ENCODE peak calls at places on chromosomes 7 and 10, in four cellular contexts. R is body of pancreas, B is upper lobe of left lung, M is left lung. T is an unnamed sample. For H3K9me3, the result is how much of the 10 kb centered on the place peaks cover.

GRCh38 chr10:76086571-76087260 is 655.3 kb downstream of the LRMDA start:
- DNase-seq in R (peak), M (no peak), B (peak), T (peak)

GRCh38 chr7:92634924-92635519 is 44.8 kb upstream of the FAM133B start:
- DNase-seq in R (no peak), B (no peak), M (no peak), T (no peak)

GRCh38 chr10:73586583-73586984 is 4.6 kb downstream of the USP54 start:
- DNase-seq in M (no peak), B (no peak), R (peak), T (no peak)

GRCh38 chr10:79017882-79018550 is 50.8 kb upstream of the ZMIZ1 start:
- DNase-seq in M (no peak), R (no peak), B (peak), T (no peak)

GRCh38 chr7:131610007-131610406 is 53.6 kb upstream of the PODXL start:
- DNase-seq in R (no peak), M (no peak), B (no peak), T (no peak)

GRCh38 chr7:132298782-132299181 is 277.5 kb downstream of the PLXNA4 start:
- DNase-seq in M (no peak), R (no peak), B (no peak), T (no peak)

GRCh38 chr10:24873281-24873683 is 79.1 kb downstream of the PRTFDC1 start:
- DNase-seq in B (no peak), R (no peak), M (no peak), T (no peak)

GRCh38 chr7:37491919-37492694 is 43.4 kb upstream of the ELMO1 start:
- DNase-seq in B (no peak), M (no peak), R (no peak), T (no peak)

GRCh38 chr10:24350111-24350921 is 141.4 kb downstream of the KIAA1217 start:
- DNase-seq in M (no peak), B (no peak), R (no peak), T (no peak)

GRCh38 chr10:86857097-86857825 is 100.2 kb downstream of the MMRN2 start:
- DNase-seq in B (no peak), R (no peak), M (no peak), T (no peak)

GRCh38 chr7:139889186-139889871 is 60.3 kb downstream of the TBXAS1 start:
- DNase-seq in R (no peak), M (no peak), B (no peak), T (no peak)

GRCh38 chr7:47887016-47887640 is 61.1 kb downstream of the PKD1L1 start:
- DNase-seq in M (no peak), B (no peak), R (no peak), T (no peak)

GRCh38 chr7:94149776-94150545 is 145.8 kb upstream of the BET1 start:
- DNase-seq in B (no peak), M (no peak), R (no peak), T (no peak)

GRCh38 chr10:116159197-116159596 is 113.8 kb downstream of the GFRA1 start:
- DNase-seq in R (no peak), B (no peak), M (no peak), T (no peak)

GRCh38 chr10:132145002-132145401 is 41.7 kb upstream of the DPYSL4 start:
- DNase-seq in R (no peak), M (no peak), B (no peak), T (peak)

GRCh38 chr10:129131439-129132122 is 335.5 kb upstream of the MGMT start:
- DNase-seq in R (no peak), B (no peak), M (no peak), T (no peak)

GRCh38 chr10:113523071-113523470 is 29.8 kb upstream of the HABP2 start:
- DNase-seq in M (no peak), R (no peak), B (peak), T (no peak)

GRCh38 chr10:58963101-58963534 is 213.3 kb upstream of the PHYHIPL start:
- DNase-seq in M (no peak), R (peak), B (no peak), T (no peak)

GRCh38 chr7:108165726-108166125 is 35.6 kb upstream of the LAMB4 start:
- DNase-seq in B (no peak), R (no peak), M (no peak), T (no peak)

GRCh38 chr10:14904316-14904732 is 25.7 kb downstream of the SUV39H2 start:
- DNase-seq in B (no peak), M (no peak), R (peak), T (no peak)

GRCh38 chr7:83410989-83411591 is 237.8 kb downstream of the SEMA3E start:
- DNase-seq in B (no peak), M (no peak), R (peak), T (no peak)

DNA sequence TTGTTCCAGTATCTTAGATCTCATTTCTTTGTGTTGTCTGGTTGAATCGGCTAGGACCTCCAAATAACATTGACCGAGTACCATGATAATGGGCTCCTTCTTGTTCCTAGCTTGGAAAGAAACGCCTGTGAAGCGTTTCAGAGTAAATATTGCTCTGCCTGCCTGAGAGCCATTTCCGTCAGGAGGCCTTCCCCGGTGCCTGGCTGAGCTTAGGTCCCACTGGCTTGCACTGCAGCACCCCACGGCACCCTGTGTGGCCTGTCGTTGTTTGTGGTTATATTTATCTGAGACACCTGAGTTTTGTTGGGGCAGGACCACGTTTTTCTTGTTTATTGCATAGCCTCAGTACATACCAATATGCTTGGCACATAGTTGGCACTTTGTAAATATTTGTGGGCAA is 17.8 kb downstream of the FOXK1 start:
- DNase-seq in R (no peak), M (no peak), B (no peak), T (no peak)
- H3K27ac ChIP-seq in R (no peak), M (no peak), B (peak), T (no peak)

DNA sequence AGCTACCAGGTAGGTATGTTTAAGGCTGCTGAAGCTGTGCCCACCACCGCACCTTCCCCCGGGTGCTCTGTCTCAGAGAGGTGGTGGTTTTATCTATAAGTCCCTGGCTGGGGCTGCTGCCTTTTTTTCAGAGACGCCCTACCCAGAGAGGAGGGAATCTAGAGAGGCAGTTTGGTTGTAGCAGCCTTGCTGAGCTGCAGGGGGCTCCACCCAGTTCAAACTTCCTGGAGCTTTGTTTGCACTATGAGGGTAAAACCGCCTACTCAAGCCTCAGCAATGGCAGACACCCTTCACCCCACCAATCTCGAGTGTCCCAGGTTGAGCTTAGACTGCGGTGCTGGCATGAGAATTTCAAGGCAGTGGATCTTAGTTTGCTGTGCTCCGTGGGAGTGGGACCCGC is 43.6 kb upstream of the CYP2C18 start:
- DNase-seq in B (no peak), R (no peak), M (no peak), T (no peak)
- TF ChIP-seq CTCF in B (no peak), R (no peak), M (no peak), T (no peak)

GRCh38 chr10:33067917-33068316 is 109.9 kb upstream of the ITGB1 start:
- DNase-seq in R (no peak), M (no peak), B (no peak), T (no peak)

GRCh38 chr10:33071857-33072256 is 113.8 kb upstream of the ITGB1 start:
- DNase-seq in B (no peak), M (no peak), R (no peak), T (no peak)

GRCh38 chr10:33070101-33070500 is 112.1 kb upstream of the ITGB1 start:
- DNase-seq in R (no peak), B (no peak), M (no peak), T (no peak)

GRCh38 chr10:33074443-33074842 is 116.4 kb upstream of the ITGB1 start:
- DNase-seq in R (peak), B (no peak), M (no peak), T (no peak)

DNA sequence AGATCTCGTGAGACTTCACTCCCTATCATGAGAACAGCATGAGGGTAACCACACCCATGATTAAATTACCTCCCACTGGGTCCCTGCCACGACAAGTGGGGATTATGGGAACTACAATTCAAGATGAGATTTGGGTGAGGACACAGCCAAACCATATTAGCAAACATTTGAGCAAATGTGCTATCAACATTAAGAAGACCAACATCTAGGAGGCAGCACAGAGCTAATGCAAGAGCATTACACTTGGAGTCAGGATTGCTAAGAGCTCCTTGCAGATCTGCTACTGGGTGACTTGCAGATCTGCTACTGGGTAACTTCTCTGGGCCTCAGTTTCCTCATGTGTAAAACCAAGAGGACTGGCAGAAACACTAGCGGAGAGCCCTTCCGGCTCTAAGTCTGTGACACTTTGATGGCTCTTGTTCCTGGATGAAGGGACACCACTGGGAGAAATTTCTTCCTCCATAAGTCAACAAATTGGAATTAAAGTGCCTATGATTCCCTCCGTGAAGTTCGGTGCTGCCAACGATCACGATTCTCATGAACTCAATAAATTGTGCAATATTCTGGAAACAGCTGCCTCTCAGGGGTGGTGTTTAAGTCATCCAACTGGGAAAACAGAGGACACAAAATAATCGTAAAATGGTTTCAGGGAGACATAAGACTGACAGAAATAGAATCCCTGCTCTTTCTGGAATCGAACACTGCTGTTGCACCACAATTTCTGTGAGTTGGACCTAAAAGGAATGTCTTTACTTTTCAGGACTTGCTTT is 115.8 kb upstream of the ITGB1 start:
- DNase-seq in M (no peak), R (no peak), B (no peak), T (no peak)
- H3K9me3 ChIP-seq in M (under half), R (under half), B (under half), T (under half)

GRCh38 chr7:18555120-18555519 is 59.6 kb downstream of the HDAC9 start:
- DNase-seq in B (no peak), R (no peak), M (no peak), T (no peak)

GRCh38 chr7:18552311-18552916 is 56.9 kb downstream of the HDAC9 start:
- DNase-seq in M (no peak), R (no peak), B (no peak), T (no peak)

GRCh38 chr7:18550574-18550973 is 55.0 kb downstream of the HDAC9 start:
- DNase-seq in B (no peak), R (no peak), M (no peak), T (no peak)

GRCh38 chr7:18553585-18554055 is 58.1 kb downstream of the HDAC9 start:
- DNase-seq in R (no peak), M (no peak), B (no peak), T (no peak)

DNA sequence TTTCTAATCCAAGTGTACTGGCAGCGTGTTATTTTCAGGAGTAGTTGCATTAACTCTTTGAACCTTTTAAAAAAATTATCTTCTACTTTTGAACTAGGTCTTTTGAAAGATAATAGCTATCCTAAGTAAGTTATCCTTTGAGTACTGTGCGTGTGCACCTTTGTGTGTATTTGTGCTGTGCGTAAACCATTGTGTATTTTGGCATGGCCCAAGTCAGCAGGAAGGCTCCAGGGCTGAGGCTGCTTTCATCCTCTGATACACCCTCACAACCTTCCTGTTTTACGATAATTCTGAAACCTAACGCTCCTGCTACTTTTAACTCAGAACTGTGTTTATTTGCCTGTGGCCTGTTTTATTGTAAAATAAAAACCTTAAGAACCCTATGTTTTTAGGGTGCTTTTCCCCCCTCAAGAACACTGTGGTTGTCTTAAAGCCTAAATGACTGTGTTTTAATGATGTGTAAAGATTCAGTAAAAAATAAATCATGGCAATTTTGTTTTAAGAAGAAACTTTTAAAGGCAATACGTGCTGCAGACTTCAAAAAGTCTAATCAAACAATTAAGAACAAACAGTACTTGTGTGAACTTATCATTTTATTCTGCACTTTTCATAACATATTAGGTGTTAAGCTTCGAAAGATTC is 57.5 kb downstream of the HDAC9 start:
- DNase-seq in R (no peak), M (no peak), B (no peak), T (no peak)
- H3K27ac ChIP-seq in R (no peak), M (no peak), B (no peak), T (no peak)

GRCh38 chr10:101571573-101571925 is 16.5 kb downstream of the POLL start:
- DNase-seq in B (no peak), M (no peak), R (no peak), T (no peak)
- TF ChIP-seq CTCF in B (no peak), M (no peak), R (no peak), T (no peak)

GRCh38 chr7:256461-256940 is 33.5 kb upstream of the FOXL3 start:
- DNase-seq in B (no peak), R (no peak), M (no peak), T (no peak)
- H3K9me3 ChIP-seq in B (under half), R (under half), M (under half), T (under half)

DNA sequence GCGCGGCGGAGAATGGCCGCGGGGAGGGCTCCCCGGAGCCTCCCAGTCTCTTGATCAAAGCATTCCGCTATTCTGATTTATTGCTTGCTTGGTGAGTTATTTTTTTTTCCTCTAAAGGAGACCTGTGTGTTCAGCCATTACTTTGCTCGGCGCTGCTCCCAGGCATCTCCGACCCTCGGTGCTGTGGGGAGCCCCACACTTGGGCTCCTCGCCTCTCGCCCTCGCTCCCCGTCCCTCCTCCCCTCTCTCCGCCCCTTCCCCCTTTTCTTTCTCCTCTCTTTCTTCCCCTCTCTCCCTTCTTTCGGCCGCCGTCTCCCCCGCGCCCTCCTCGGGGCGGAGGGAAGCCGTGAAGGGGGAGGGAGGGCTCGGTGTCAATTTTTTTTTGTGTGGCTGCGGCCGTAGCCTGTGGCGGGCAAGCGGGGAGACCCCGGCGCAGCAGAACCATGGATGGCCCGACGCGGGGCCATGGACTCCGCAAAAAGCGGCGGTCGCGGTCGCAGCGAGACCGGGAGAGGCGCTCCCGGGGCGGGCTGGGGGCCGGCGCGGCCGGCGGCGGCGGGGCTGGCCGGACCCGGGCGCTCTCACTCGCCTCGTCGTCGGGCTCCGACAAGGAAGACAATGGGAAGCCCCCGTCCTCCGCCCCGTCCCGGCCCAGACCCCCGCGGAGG is 1.1 kb downstream of the AUTS2 start:
- DNase-seq in B (no peak), R (peak), M (no peak), T (no peak)
- H3K27ac ChIP-seq in B (peak), R (peak), M (no peak), T (no peak)

GRCh38 chr10:71957546-71958275 is 6.5 kb upstream of the CHST3 start:
- DNase-seq in R (no peak), M (no peak), B (no peak), T (no peak)
- TF ChIP-seq CTCF in R (no peak), M (no peak), B (no peak), T (no peak)